ENCODE peak calls at places on chromosomes 3 and 15, in seven cellular contexts. One of them, this sample, is unnamed.
A peak's percentile ranks its signal among the peaks of the same experiment; 100 is the strongest.

GRCh38 chr15:96334705-96335428 is 4.4 kb downstream of the NR2F2 start:
- DNase-seq in AG09309: no peak
- DNase-seq in upper lobe of right lung: no peak
- DNase-seq in fibroblast of the conjunctiva: no peak
- DNase-seq in GM23338: peak; percentile 12
- DNase-seq in foreskin fibroblast: no peak
- DNase-seq in kidney: peak; percentile 53
- DNase-seq in this sample: no peak

GRCh38 chr3:60514866-60515265 is 736.4 kb downstream of the FHIT start:
- DNase-seq in AG09309: no peak
- DNase-seq in upper lobe of right lung: no peak
- DNase-seq in fibroblast of the conjunctiva: no peak
- DNase-seq in GM23338: no peak
- DNase-seq in foreskin fibroblast: no peak
- DNase-seq in kidney: no peak
- DNase-seq in this sample: no peak

GRCh38 chr15:95761742-95762141 is 568.8 kb upstream of the NR2F2 start:
- DNase-seq in AG09309: no peak
- DNase-seq in upper lobe of right lung: no peak
- DNase-seq in fibroblast of the conjunctiva: no peak
- DNase-seq in GM23338: no peak
- DNase-seq in foreskin fibroblast: no peak
- DNase-seq in kidney: no peak
- DNase-seq in this sample: no peak

GRCh38 chr3:31105438-31106077 is 211.1 kb upstream of the GADL1 start:
- DNase-seq in AG09309: peak; percentile 89
- DNase-seq in upper lobe of right lung: no peak
- DNase-seq in fibroblast of the conjunctiva: peak; percentile 75
- DNase-seq in GM23338: no peak
- DNase-seq in foreskin fibroblast: peak; percentile 92
- DNase-seq in kidney: no peak
- DNase-seq in this sample: peak; percentile 76

GRCh38 chr3:23728651-23729117 is 77.1 kb upstream of the UBE2E1 start:
- DNase-seq in AG09309: no peak
- DNase-seq in upper lobe of right lung: no peak
- DNase-seq in fibroblast of the conjunctiva: no peak
- DNase-seq in GM23338: no peak
- DNase-seq in foreskin fibroblast: no peak
- DNase-seq in kidney: no peak
- DNase-seq in this sample: no peak

GRCh38 chr15:92906563-92907081 is 6.5 kb downstream of the CHD2 start:
- DNase-seq in AG09309: no peak
- DNase-seq in upper lobe of right lung: no peak
- DNase-seq in fibroblast of the conjunctiva: no peak
- DNase-seq in GM23338: no peak
- DNase-seq in foreskin fibroblast: no peak
- DNase-seq in kidney: no peak
- DNase-seq in this sample: no peak

GRCh38 chr15:69926011-69926410 is 171.7 kb downstream of the TLE3 start:
- DNase-seq in AG09309: no peak
- DNase-seq in upper lobe of right lung: no peak
- DNase-seq in fibroblast of the conjunctiva: no peak
- DNase-seq in GM23338: no peak
- DNase-seq in foreskin fibroblast: no peak
- DNase-seq in kidney: no peak
- DNase-seq in this sample: no peak

GRCh38 chr3:151425640-151426336 is 35.1 kb downstream of the IGSF10 start:
- DNase-seq in AG09309: no peak
- DNase-seq in upper lobe of right lung: no peak
- DNase-seq in fibroblast of the conjunctiva: no peak
- DNase-seq in GM23338: peak; percentile 45
- DNase-seq in foreskin fibroblast: no peak
- DNase-seq in kidney: no peak
- DNase-seq in this sample: no peak

GRCh38 chr15:29822685-29823459 is 604 bp upstream of the TJP1 start:
- DNase-seq in AG09309: no peak
- DNase-seq in upper lobe of right lung: peak; percentile 84
- DNase-seq in fibroblast of the conjunctiva: peak; percentile 14
- DNase-seq in GM23338: peak; percentile 70
- DNase-seq in foreskin fibroblast: peak; percentile 84
- DNase-seq in kidney: peak; percentile 92
- DNase-seq in this sample: no peak

GRCh38 chr3:52820741-52821140 is 9.7 kb downstream of the ITIH4 start:
- DNase-seq in AG09309: no peak
- DNase-seq in upper lobe of right lung: no peak
- DNase-seq in fibroblast of the conjunctiva: no peak
- DNase-seq in GM23338: peak; percentile 83
- DNase-seq in foreskin fibroblast: no peak
- DNase-seq in kidney: no peak
- DNase-seq in this sample: no peak